ENCODE peak calls at places on chromosomes 6 and 20, in four cellular contexts. U is HepG2, R is H1, M is K562. F is an unnamed sample.

GRCh38 chr6:32752580-32752979 is 10.8 kb downstream of the HLA-DQB2 start:
- DNase-seq in U (no peak), R (no peak), M (no peak), F (no peak)

GRCh38 chr6:149164199-149164745 is 153.2 kb upstream of the TAB2 start:
- DNase-seq in U (no peak), R (no peak), M (no peak), F (no peak)

GRCh38 chr6:29845405-29846006 is 17.9 kb downstream of the HLA-G start:
- DNase-seq in U (peak; percentile 45), R (no peak), M (no peak), F (no peak)

GRCh38 chr6:89956182-89956581 is 61.9 kb downstream of the GJA10 start:
- DNase-seq in U (no peak), R (no peak), M (no peak), F (no peak)

GRCh38 chr6:27209167-27209566 is 38.3 kb upstream of the PRSS16 start:
- DNase-seq in U (no peak), R (no peak), M (no peak), F (no peak)

GRCh38 chr6:3500262-3501001 is 43.6 kb upstream of the SLC22A23 start:
- DNase-seq in U (peak; percentile 42), R (no peak), M (no peak), F (no peak)

GRCh38 chr6:31272431-31272830 is 539 bp upstream of the HLA-C start:
- DNase-seq in U (no peak), R (no peak), M (no peak), F (no peak)

GRCh38 chr6:246349-246748 is 45.9 kb upstream of the DUSP22 start:
- DNase-seq in U (no peak), R (no peak), M (no peak), F (no peak)

GRCh38 chr20:62203378-62204030 is 16.6 kb downstream of the HRH3 start:
- DNase-seq in U (no peak), R (no peak), M (no peak), F (no peak)

GRCh38 chr6:31639449-31639861 is 13.0 kb downstream of the BAG6 start:
- DNase-seq in U (no peak), R (no peak), M (no peak), F (no peak)

GRCh38 chr6:10463491-10464481 is 48.9 kb upstream of the TFAP2A start:
- DNase-seq in U (no peak), R (no peak), M (peak; percentile 26), F (no peak)

GRCh38 chr6:119322034-119322433 is 27.5 kb downstream of the MAN1A1 start:
- DNase-seq in U (no peak), R (no peak), M (no peak), F (no peak)

GRCh38 chr20:41046716-41047115 is 18.1 kb downstream of the TOP1 start:
- DNase-seq in U (no peak), R (no peak), M (no peak), F (no peak)

GRCh38 chr20:43446361-43446879 is 11.3 kb upstream of the SRSF6 start:
- DNase-seq in U (no peak), R (no peak), M (no peak), F (peak; percentile 79)

GRCh38 chr20:2692036-2692885 is at the start of gene EBF4:
- DNase-seq in U (no peak), R (no peak), M (peak; percentile 93), F (peak; percentile 99)

GRCh38 chr6:125363010-125363359 is 61.2 kb upstream of the HDDC2 start:
- DNase-seq in U (peak; percentile 9), R (peak; percentile 70), M (no peak), F (peak; percentile 5)

GRCh38 chr6:129402244-129402643 is 307.7 kb downstream of the ARHGAP18 start:
- DNase-seq in U (no peak), R (no peak), M (no peak), F (no peak)

GRCh38 chr6:398558-399078 is 7.1 kb downstream of the IRF4 start:
- DNase-seq in U (no peak), R (no peak), M (no peak), F (no peak)

GRCh38 chr6:21354805-21355238 is 238.7 kb upstream of the SOX4 start:
- DNase-seq in U (peak; percentile 88), R (no peak), M (no peak), F (no peak)

GRCh38 chr6:159819932-159820640 is 20.0 kb downstream of the PNLDC1 start:
- DNase-seq in U (no peak), R (no peak), M (no peak), F (no peak)

GRCh38 chr20:32792316-32792715 is 27.4 kb upstream of the MAPRE1 start:
- DNase-seq in U (peak; percentile 75), R (no peak), M (peak; percentile 35), F (no peak)

GRCh38 chr6:15876406-15876805 is 213.6 kb upstream of the DTNBP1 start:
- DNase-seq in U (no peak), R (no peak), M (no peak), F (no peak)

GRCh38 chr6:56513631-56514030 is 129.1 kb downstream of the DST start:
- DNase-seq in U (no peak), R (no peak), M (no peak), F (no peak)

GRCh38 chr6:14728396-14729024 is 517.4 kb upstream of the JARID2 start:
- DNase-seq in U (no peak), R (no peak), M (peak; percentile 73), F (no peak)

GRCh38 chr20:59403261-59403961 is 103.0 kb downstream of the EDN3 start:
- DNase-seq in U (no peak), R (peak; percentile 13), M (peak; percentile 96), F (peak; percentile 95)

GRCh38 chr6:116447496-116448011 is 13.6 kb upstream of the CALHM6 start:
- DNase-seq in U (no peak), R (no peak), M (no peak), F (no peak)

GRCh38 chr20:26216025-26216424 is 519.4 kb upstream of the ZNF337 start:
- DNase-seq in U (no peak), R (no peak), M (no peak), F (no peak)

GRCh38 chr6:10882654-10883053 is 813 bp upstream of the GCM2 start:
- DNase-seq in U (no peak), R (no peak), M (no peak), F (no peak)

GRCh38 chr6:78910611-78911134 is 43.3 kb downstream of the IRAK1BP1 start:
- DNase-seq in U (no peak), R (peak; percentile 23), M (no peak), F (peak; percentile 26)

GRCh38 chr6:162773996-162774395 is 46.2 kb downstream of the PACRG start:
- DNase-seq in U (no peak), R (no peak), M (no peak), F (peak; percentile 21)

GRCh38 chr6:39102821-39103136 is 12.2 kb downstream of the SAYSD1 start:
- DNase-seq in U (no peak), R (no peak), M (no peak), F (no peak)

GRCh38 chr6:164409309-164410009 is 899.9 kb downstream of the C6orf118 start:
- DNase-seq in U (no peak), R (no peak), M (no peak), F (no peak)

GRCh38 chr6:14945461-14946210 is 300.2 kb upstream of the JARID2 start:
- DNase-seq in U (no peak), R (no peak), M (no peak), F (no peak)

GRCh38 chr6:53581161-53581560 is 36.3 kb upstream of the GCLC start:
- DNase-seq in U (no peak), R (no peak), M (no peak), F (no peak)

DNA sequence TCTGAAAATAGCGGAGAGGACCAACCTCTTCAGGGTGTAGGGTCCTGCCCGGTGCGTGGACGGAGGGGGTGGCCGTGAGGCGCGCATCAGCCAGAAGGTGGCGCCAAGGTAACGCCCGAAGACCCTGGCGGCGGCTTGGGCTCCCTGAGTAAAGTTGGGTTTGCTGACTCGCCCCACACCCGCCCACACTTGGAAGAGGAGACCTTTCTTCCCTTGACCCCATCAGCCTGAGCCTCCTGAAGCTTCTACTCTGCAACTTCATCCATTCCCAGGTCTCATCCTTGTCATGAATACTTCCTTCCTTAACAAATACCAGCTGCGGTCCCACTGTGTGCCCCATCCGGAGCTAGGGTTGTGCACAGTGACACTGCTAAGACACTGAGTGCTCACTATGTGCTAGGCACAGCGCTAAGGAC is 14.6 kb downstream of the CD40 start:
- DNase-seq in U (peak; percentile 53), R (no peak), M (peak; percentile 84), F (peak; percentile 88)
- TF ChIP-seq YY1 in U (peak; percentile 31), R (no peak), M (no peak), F (no peak)

GRCh38 chr6:157688960-157689599 is 134.0 kb upstream of the SNX9 start:
- DNase-seq in U (no peak), R (no peak), M (peak; percentile 39), F (no peak)
- TF ChIP-seq USF2 in U (no peak), R (no peak), M (no peak), F (no peak)

GRCh38 chr20:24590193-24590982 is 121.0 kb downstream of the SYNDIG1 start:
- DNase-seq in U (no peak), R (no peak), M (no peak), F (peak; percentile 34)
- TF ChIP-seq SIN3A in U (no peak), R (no peak), M (no peak), F (no peak)

DNA sequence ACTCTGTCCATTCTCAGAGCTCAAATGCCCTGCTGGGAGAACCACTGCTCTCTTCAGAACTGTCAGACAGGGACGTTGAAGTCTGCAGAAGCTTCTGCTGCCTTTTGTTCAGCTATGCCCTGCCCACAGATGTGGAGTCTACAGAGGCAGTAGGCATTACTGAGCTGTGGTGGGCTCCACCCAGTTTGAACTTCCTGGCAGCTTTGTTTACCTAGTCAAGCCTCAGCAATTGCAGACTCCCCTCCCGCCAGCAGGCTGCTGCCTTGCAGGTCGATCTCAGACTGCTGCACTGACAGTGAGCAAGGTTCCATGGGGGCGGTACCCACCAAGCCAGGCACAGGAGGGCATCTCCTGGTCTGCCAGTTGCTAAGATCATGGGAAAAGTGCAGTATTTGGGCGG is 21.8 kb upstream of the UFL1 start:
- DNase-seq in U (no peak), R (no peak), M (no peak), F (no peak)
- TF ChIP-seq YY1 in U (no peak), R (no peak), M (no peak), F (no peak)

GRCh38 chr6:142300758-142301251 is 1.0 kb upstream of the ADGRG6 start:
- DNase-seq in U (peak; percentile 52), R (no peak), M (no peak), F (no peak)
- TF ChIP-seq USF2 in U (no peak), R (no peak), M (no peak), F (no peak)

GRCh38 chr6:139962663-139963314 is 588.3 kb upstream of the CITED2 start:
- DNase-seq in U (no peak), R (no peak), M (no peak), F (no peak)

GRCh38 chr6:139964737-139965136 is 590.3 kb upstream of the CITED2 start:
- DNase-seq in U (no peak), R (no peak), M (no peak), F (no peak)

GRCh38 chr6:139967497-139967896 is 593.0 kb upstream of the CITED2 start:
- DNase-seq in U (no peak), R (no peak), M (no peak), F (no peak)

GRCh38 chr6:139961190-139961589 is 586.7 kb upstream of the CITED2 start:
- DNase-seq in U (no peak), R (no peak), M (no peak), F (no peak)

GRCh38 chr6:139965393-139965792 is 590.9 kb upstream of the CITED2 start:
- DNase-seq in U (no peak), R (no peak), M (no peak), F (no peak)
- TF ChIP-seq SIN3A in U (no peak), R (no peak), M (no peak), F (no peak)

F was measured in SK-N-SH.